ENCODE peak calls at places on chromosome 1, in nine cellular contexts. W, J, T, D, F, P, M, V and H are unnamed samples.

GRCh38 chr1:93579891-93580290 is 101.7 kb downstream of the BCAR3 start:
- DNase-seq in W (peak; percentile 74), J (peak; percentile 45), T (peak; percentile 82), D (peak; percentile 48), F (peak; percentile 91), P (no peak), M (no peak), V (no peak), H (no peak)

GRCh38 chr1:203954788-203955552 is 93.6 kb downstream of the SNRPE start:
- DNase-seq in W (no peak), J (no peak), T (no peak), D (no peak), F (no peak), P (no peak), M (no peak), V (no peak), H (no peak)

GRCh38 chr1:235073968-235074334 is 54.7 kb downstream of the TOMM20 start:
- DNase-seq in W (no peak), J (no peak), T (peak; percentile 74), D (no peak), F (no peak), P (no peak), M (no peak), V (no peak), H (no peak)

GRCh38 chr1:33438364-33439145 is 7.7 kb upstream of the PHC2 start:
- DNase-seq in W (no peak), J (peak; percentile 10), T (no peak), D (no peak), F (no peak), P (no peak), M (no peak), V (no peak), H (no peak)

GRCh38 chr1:89277725-89278124 is 5.1 kb upstream of the GBP5 start:
- DNase-seq in W (no peak), J (no peak), T (no peak), D (no peak), F (no peak), P (no peak), M (no peak), V (no peak), H (no peak)

GRCh38 chr1:172287207-172287606 is 133.3 kb upstream of the C1orf105 start:
- DNase-seq in W (peak; percentile 59), J (no peak), T (no peak), D (no peak), F (peak; percentile 91), P (no peak), M (no peak), V (no peak), H (no peak)

GRCh38 chr1:32864375-32865019 is 6.2 kb downstream of the FNDC5 start:
- DNase-seq in W (no peak), J (no peak), T (no peak), D (no peak), F (no peak), P (no peak), M (no peak), V (no peak), H (no peak)

GRCh38 chr1:221979461-221980032 is 237.7 kb upstream of the DUSP10 start:
- DNase-seq in W (no peak), J (peak; percentile 49), T (no peak), D (no peak), F (peak; percentile 16), P (no peak), M (no peak), V (no peak), H (no peak)

GRCh38 chr1:48055854-48056253 is 58.7 kb upstream of the TRABD2B start:
- DNase-seq in W (no peak), J (peak; percentile 61), T (no peak), D (peak; percentile 86), F (no peak), P (no peak), M (no peak), V (no peak), H (no peak)
- H3K27ac ChIP-seq in W (no peak overlapping the region), J (no peak overlapping the region), T (no peak overlapping the region), D (no peak overlapping the region), F (no peak overlapping the region), P (no peak overlapping the region), M (no peak overlapping the region), V (no peak overlapping the region), H (no peak overlapping the region)

GRCh38 chr1:9714257-9714718 is 62.8 kb downstream of the PIK3CD start:
- DNase-seq in W (no peak), J (peak; percentile 54), T (no peak), D (peak; percentile 83), F (no peak), P (no peak), M (no peak), V (no peak), H (no peak)

GRCh38 chr1:9715536-9716226 is 64.2 kb downstream of the PIK3CD start:
- DNase-seq in W (no peak), J (no peak), T (no peak), D (no peak), F (no peak), P (peak; percentile 65), M (no peak), V (no peak), H (no peak)

GRCh38 chr1:9717193-9718005 is 65.9 kb downstream of the PIK3CD start:
- DNase-seq in W (no peak), J (peak; percentile 86), T (no peak), D (peak; percentile 87), F (no peak), P (peak; percentile 88), M (no peak), V (peak; percentile 65), H (peak; percentile 70)

GRCh38 chr1:9718006-9718680 is 66.6 kb downstream of the PIK3CD start:
- DNase-seq in W (no peak), J (no peak), T (no peak), D (no peak), F (no peak), P (no peak), M (no peak), V (no peak), H (no peak)

DNA sequence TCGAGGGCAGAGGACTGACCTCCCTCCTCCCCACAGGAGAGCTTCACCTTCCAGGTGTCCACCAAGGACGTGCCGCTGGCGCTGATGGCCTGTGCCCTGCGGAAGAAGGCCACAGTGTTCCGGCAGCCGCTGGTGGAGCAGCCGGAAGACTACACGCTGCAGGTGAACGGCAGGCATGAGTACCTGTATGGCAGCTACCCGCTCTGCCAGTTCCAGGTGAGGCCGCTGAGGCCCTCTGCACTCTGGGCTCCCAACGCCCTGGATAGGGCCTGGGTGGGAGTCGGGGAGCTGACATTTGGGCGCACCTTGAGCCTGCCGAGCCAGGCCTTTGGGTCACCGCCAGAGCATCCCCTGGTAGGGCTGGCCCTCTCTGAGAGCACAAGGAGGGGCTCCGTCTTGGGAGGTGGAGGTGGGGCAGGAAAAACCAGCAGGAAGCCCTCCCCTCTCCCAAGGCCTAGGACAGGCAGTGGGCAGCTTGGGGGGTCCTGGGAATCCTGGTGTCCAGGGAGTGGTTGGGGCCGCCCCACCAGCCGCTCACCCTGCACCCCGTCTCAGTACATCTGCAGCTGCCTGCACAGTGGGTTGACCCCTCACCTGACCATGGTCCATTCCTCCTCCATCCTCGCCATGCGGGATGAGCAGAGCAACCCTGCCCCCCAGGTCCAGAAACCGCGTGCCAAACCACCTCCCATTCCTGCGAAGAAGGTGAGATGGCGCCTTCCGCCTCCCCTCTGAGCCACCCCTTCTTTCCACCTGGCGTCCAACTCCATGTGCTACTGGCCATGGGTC is 65.1 kb downstream of the PIK3CD start:
- DNase-seq in W (no peak), J (no peak), T (no peak), D (no peak), F (no peak), P (no peak), M (no peak), V (no peak), H (no peak)
- H3K27ac ChIP-seq in W (no peak overlapping the region), J (no peak overlapping the region), T (peak overlapping the region; percentile 76), D (no peak overlapping the region), F (no peak overlapping the region), P (peak overlapping the region; percentile 89), M (no peak overlapping the region), V (no peak overlapping the region), H (peak overlapping the region; percentile 60)

DNA sequence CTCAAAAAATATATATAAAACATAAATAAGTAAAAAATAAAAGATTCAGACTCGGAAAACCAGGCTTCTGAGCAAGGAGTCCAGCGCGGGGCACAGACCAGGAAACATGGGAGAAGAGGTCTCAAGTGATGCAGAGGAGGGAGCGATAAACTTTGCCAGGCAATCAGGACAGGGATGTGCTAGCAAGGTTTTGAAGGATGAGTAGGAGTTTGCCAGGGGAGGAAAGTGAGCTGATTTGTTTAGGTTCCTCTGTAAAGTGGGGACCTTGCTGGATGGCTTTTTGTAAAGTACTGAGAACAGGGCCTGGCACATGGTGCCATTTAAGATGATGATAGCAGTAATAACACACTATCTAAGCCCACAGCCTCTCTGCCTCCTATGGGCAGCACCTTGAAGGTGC is 86.1 kb downstream of the SPSB1 start:
- DNase-seq in W (no peak), J (no peak), T (no peak), D (no peak), F (no peak), P (no peak), M (no peak), V (no peak), H (no peak)
- H3K27ac ChIP-seq in W (no peak overlapping the region), J (no peak overlapping the region), T (no peak overlapping the region), D (no peak overlapping the region), F (no peak overlapping the region), P (no peak overlapping the region), M (no peak overlapping the region), V (no peak overlapping the region), H (peak overlapping the region; percentile 92)

GRCh38 chr1:67750690-67751052 is 65.7 kb downstream of the GADD45A start:
- DNase-seq in W (no peak), J (no peak), T (no peak), D (no peak), F (no peak), P (no peak), M (no peak), V (no peak), H (no peak)

GRCh38 chr1:67749844-67750689 is 65.1 kb downstream of the GADD45A start:
- DNase-seq in W (peak; percentile 88), J (peak; percentile 83), T (no peak), D (peak; percentile 74), F (peak; percentile 91), P (no peak), M (peak; percentile 49), V (no peak), H (no peak)

GRCh38 chr1:67748630-67749029 is 63.6 kb downstream of the GADD45A start:
- DNase-seq in W (peak; percentile 36), J (no peak), T (no peak), D (no peak), F (peak; percentile 79), P (no peak), M (no peak), V (no peak), H (no peak)

GRCh38 chr1:67748147-67748546 is 63.1 kb downstream of the GADD45A start:
- DNase-seq in W (no peak), J (no peak), T (no peak), D (no peak), F (no peak), P (no peak), M (no peak), V (no peak), H (no peak)

DNA sequence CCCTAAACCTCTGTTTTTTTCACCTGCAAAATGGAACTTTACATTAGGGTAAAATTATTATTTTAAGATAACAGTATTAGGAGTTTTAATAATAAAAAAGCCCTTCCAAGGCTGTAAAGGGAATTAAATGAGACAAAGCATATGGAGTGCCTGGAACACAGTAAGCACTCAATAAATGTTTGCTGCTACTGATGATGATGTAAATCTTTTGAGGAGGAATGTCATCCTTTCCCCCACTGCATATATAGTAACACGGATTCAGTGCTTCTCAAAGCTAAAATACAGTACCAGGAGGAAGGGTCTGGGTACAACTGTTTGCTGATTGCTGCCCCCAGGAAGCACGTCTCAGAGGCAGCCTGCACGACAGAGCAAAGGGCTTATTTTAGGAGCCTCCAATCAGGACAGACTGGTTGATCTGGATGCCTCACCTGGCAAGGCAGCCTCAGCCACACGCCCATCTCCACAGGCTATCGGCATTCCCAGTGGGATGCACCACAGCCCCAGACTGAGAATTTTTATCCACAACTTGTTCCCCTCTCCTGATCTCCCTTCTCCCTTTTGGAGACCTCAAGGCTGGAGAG is 64.4 kb downstream of the GADD45A start:
- DNase-seq in W (no peak), J (peak; percentile 95), T (no peak), D (peak; percentile 91), F (no peak), P (no peak), M (peak; percentile 28), V (no peak), H (no peak)
- H3K27ac ChIP-seq in W (peak overlapping the region; percentile 90), J (peak overlapping the region; percentile 95), T (peak overlapping the region; percentile 88), D (no peak overlapping the region), F (peak overlapping the region; percentile 86), P (no peak overlapping the region), M (peak overlapping the region; percentile 62), V (peak overlapping the region; percentile 75), H (peak overlapping the region; percentile 93)